ENCODE peak calls at places on chromosomes 5 and 9, in six cellular contexts. One of them, this sample, is unnamed.

GRCh38 chr5:32523625-32524024 is 61.7 kb upstream of the SUB1 start:
- DNase-seq in stomach: no peak
- DNase-seq in cardiac fibroblast: no peak
- DNase-seq in psoas muscle: no peak
- DNase-seq in tibial artery: no peak
- DNase-seq in sigmoid colon: no peak
- DNase-seq in this sample: no peak

GRCh38 chr5:115414406-115415142 is 118.1 kb upstream of the CCDC112 start:
- DNase-seq in stomach: no peak
- DNase-seq in cardiac fibroblast: peak; percentile 91
- DNase-seq in psoas muscle: peak; percentile 71
- DNase-seq in tibial artery: no peak
- DNase-seq in sigmoid colon: peak; percentile 78
- DNase-seq in this sample: peak; percentile 13

GRCh38 chr5:90881626-90882150 is 323.1 kb downstream of the ADGRV1 start:
- DNase-seq in stomach: no peak
- DNase-seq in cardiac fibroblast: no peak
- DNase-seq in psoas muscle: no peak
- DNase-seq in tibial artery: no peak
- DNase-seq in sigmoid colon: no peak
- DNase-seq in this sample: no peak

GRCh38 chr9:128902351-128903078 is 18.3 kb upstream of the PHYHD1 start:
- DNase-seq in stomach: peak; percentile 66
- DNase-seq in cardiac fibroblast: no peak
- DNase-seq in psoas muscle: no peak
- DNase-seq in tibial artery: peak; percentile 47
- DNase-seq in sigmoid colon: no peak
- DNase-seq in this sample: peak; percentile 90

GRCh38 chr5:97629281-97629680 is 446.2 kb upstream of the RIOK2 start:
- DNase-seq in stomach: no peak
- DNase-seq in cardiac fibroblast: peak; percentile 92
- DNase-seq in psoas muscle: peak; percentile 54
- DNase-seq in tibial artery: peak; percentile 55
- DNase-seq in sigmoid colon: no peak
- DNase-seq in this sample: no peak

GRCh38 chr5:134738963-134739661 is 764 bp downstream of the CAMLG start:
- DNase-seq in stomach: no peak
- DNase-seq in cardiac fibroblast: peak; percentile 52
- DNase-seq in psoas muscle: no peak
- DNase-seq in tibial artery: no peak
- DNase-seq in sigmoid colon: no peak
- DNase-seq in this sample: peak; percentile 60

GRCh38 chr9:69265891-69266290 is 59.1 kb upstream of the ENTREP1 start:
- DNase-seq in stomach: no peak
- DNase-seq in cardiac fibroblast: peak; percentile 55
- DNase-seq in psoas muscle: no peak
- DNase-seq in tibial artery: no peak
- DNase-seq in sigmoid colon: no peak
- DNase-seq in this sample: no peak

GRCh38 chr5:123673107-123673506 is 161.1 kb downstream of the CSNK1G3 start:
- DNase-seq in stomach: no peak
- DNase-seq in cardiac fibroblast: no peak
- DNase-seq in psoas muscle: no peak
- DNase-seq in tibial artery: no peak
- DNase-seq in sigmoid colon: no peak
- DNase-seq in this sample: peak; percentile 2

GRCh38 chr5:140148508-140148907 is 22.8 kb downstream of the IGIP start:
- DNase-seq in stomach: no peak
- DNase-seq in cardiac fibroblast: peak; percentile 12
- DNase-seq in psoas muscle: no peak
- DNase-seq in tibial artery: no peak
- DNase-seq in sigmoid colon: no peak
- DNase-seq in this sample: no peak

GRCh38 chr5:4987431-4987830 is 152.7 kb upstream of the ADAMTS16 start:
- DNase-seq in stomach: no peak
- DNase-seq in cardiac fibroblast: no peak
- DNase-seq in psoas muscle: no peak
- DNase-seq in tibial artery: no peak
- DNase-seq in sigmoid colon: no peak
- DNase-seq in this sample: no peak

GRCh38 chr9:120383999-120384924 is 195.7 kb downstream of the CDK5RAP2 start:
- DNase-seq in stomach: peak; percentile 88
- DNase-seq in cardiac fibroblast: peak; percentile 37
- DNase-seq in psoas muscle: peak; percentile 34
- DNase-seq in tibial artery: no peak
- DNase-seq in sigmoid colon: peak; percentile 52
- DNase-seq in this sample: no peak

GRCh38 chr5:178624626-178625546 is 2.0 kb downstream of the CLK4 start:
- DNase-seq in stomach: no peak
- DNase-seq in cardiac fibroblast: peak; percentile 46
- DNase-seq in psoas muscle: no peak
- DNase-seq in tibial artery: no peak
- DNase-seq in sigmoid colon: no peak
- DNase-seq in this sample: peak; percentile 7

GRCh38 chr5:127975961-127976360 is 107.6 kb upstream of the SLC12A2 start:
- DNase-seq in stomach: no peak
- DNase-seq in cardiac fibroblast: no peak
- DNase-seq in psoas muscle: no peak
- DNase-seq in tibial artery: no peak
- DNase-seq in sigmoid colon: no peak
- DNase-seq in this sample: no peak

GRCh38 chr5:132472431-132472830 is 18.1 kb downstream of the IRF1 start:
- DNase-seq in stomach: peak; percentile 10
- DNase-seq in cardiac fibroblast: no peak
- DNase-seq in psoas muscle: no peak
- DNase-seq in tibial artery: peak; percentile 6
- DNase-seq in sigmoid colon: peak; percentile 39
- DNase-seq in this sample: no peak

GRCh38 chr9:14661421-14662059 is 31.7 kb downstream of the ZDHHC21 start:
- DNase-seq in stomach: no peak
- DNase-seq in cardiac fibroblast: peak; percentile 63
- DNase-seq in psoas muscle: no peak
- DNase-seq in tibial artery: no peak
- DNase-seq in sigmoid colon: no peak
- DNase-seq in this sample: peak; percentile 18

GRCh38 chr5:115939059-115939458 is 23.2 kb upstream of the LVRN start:
- DNase-seq in stomach: no peak
- DNase-seq in cardiac fibroblast: no peak
- DNase-seq in psoas muscle: no peak
- DNase-seq in tibial artery: no peak
- DNase-seq in sigmoid colon: no peak
- DNase-seq in this sample: no peak

GRCh38 chr9:68462004-68462775 is 78.5 kb downstream of the TMEM252 start:
- DNase-seq in stomach: no peak
- DNase-seq in cardiac fibroblast: no peak
- DNase-seq in psoas muscle: no peak
- DNase-seq in tibial artery: no peak
- DNase-seq in sigmoid colon: no peak
- DNase-seq in this sample: no peak

GRCh38 chr9:129483467-129484324 is 137.2 kb downstream of the C9orf50 start:
- DNase-seq in stomach: peak; percentile 85
- DNase-seq in cardiac fibroblast: peak; percentile 97
- DNase-seq in psoas muscle: peak; percentile 89
- DNase-seq in tibial artery: peak; percentile 94
- DNase-seq in sigmoid colon: peak; percentile 98
- DNase-seq in this sample: no peak

GRCh38 chr9:34675048-34675714 is 12.7 kb upstream of the CCL27 start:
- DNase-seq in stomach: peak; percentile 64
- DNase-seq in cardiac fibroblast: peak; percentile 70
- DNase-seq in psoas muscle: peak; percentile 50
- DNase-seq in tibial artery: peak; percentile 54
- DNase-seq in sigmoid colon: no peak
- DNase-seq in this sample: peak; percentile 78

GRCh38 chr5:41834506-41834905 is 35.7 kb downstream of the OXCT1 start:
- DNase-seq in stomach: no peak
- DNase-seq in cardiac fibroblast: no peak
- DNase-seq in psoas muscle: no peak
- DNase-seq in tibial artery: no peak
- DNase-seq in sigmoid colon: no peak
- DNase-seq in this sample: no peak

GRCh38 chr5:151739395-151739794 is 19.0 kb downstream of the ATOX1 start:
- DNase-seq in stomach: no peak
- DNase-seq in cardiac fibroblast: no peak
- DNase-seq in psoas muscle: no peak
- DNase-seq in tibial artery: no peak
- DNase-seq in sigmoid colon: no peak
- DNase-seq in this sample: no peak

GRCh38 chr9:85332487-85332886 is 409.3 kb downstream of the AGTPBP1 start:
- DNase-seq in stomach: no peak
- DNase-seq in cardiac fibroblast: no peak
- DNase-seq in psoas muscle: no peak
- DNase-seq in tibial artery: no peak
- DNase-seq in sigmoid colon: no peak
- DNase-seq in this sample: peak; percentile 33

GRCh38 chr5:125550237-125550636 is 803.8 kb upstream of the ZNF608 start:
- DNase-seq in stomach: no peak
- DNase-seq in cardiac fibroblast: peak; percentile 79
- DNase-seq in psoas muscle: no peak
- DNase-seq in tibial artery: no peak
- DNase-seq in sigmoid colon: no peak
- DNase-seq in this sample: no peak

GRCh38 chr9:73782166-73782565 is 630.5 kb downstream of the ANXA1 start:
- DNase-seq in stomach: no peak
- DNase-seq in cardiac fibroblast: peak; percentile 16
- DNase-seq in psoas muscle: no peak
- DNase-seq in tibial artery: no peak
- DNase-seq in sigmoid colon: no peak
- DNase-seq in this sample: no peak

GRCh38 chr9:131095666-131096489 is 453 bp upstream of the AIF1L start:
- DNase-seq in stomach: peak; percentile 31
- DNase-seq in cardiac fibroblast: no peak
- DNase-seq in psoas muscle: no peak
- DNase-seq in tibial artery: no peak
- DNase-seq in sigmoid colon: no peak
- DNase-seq in this sample: no peak

GRCh38 chr9:75628952-75629351 is 261.5 kb upstream of the PCSK5 start:
- DNase-seq in stomach: no peak
- DNase-seq in cardiac fibroblast: no peak
- DNase-seq in psoas muscle: no peak
- DNase-seq in tibial artery: no peak
- DNase-seq in sigmoid colon: no peak
- DNase-seq in this sample: no peak

GRCh38 chr5:73363911-73364730 is 84.5 kb downstream of the FOXD1 start:
- DNase-seq in stomach: no peak
- DNase-seq in cardiac fibroblast: peak; percentile 86
- DNase-seq in psoas muscle: no peak
- DNase-seq in tibial artery: no peak
- DNase-seq in sigmoid colon: no peak
- DNase-seq in this sample: no peak

DNA sequence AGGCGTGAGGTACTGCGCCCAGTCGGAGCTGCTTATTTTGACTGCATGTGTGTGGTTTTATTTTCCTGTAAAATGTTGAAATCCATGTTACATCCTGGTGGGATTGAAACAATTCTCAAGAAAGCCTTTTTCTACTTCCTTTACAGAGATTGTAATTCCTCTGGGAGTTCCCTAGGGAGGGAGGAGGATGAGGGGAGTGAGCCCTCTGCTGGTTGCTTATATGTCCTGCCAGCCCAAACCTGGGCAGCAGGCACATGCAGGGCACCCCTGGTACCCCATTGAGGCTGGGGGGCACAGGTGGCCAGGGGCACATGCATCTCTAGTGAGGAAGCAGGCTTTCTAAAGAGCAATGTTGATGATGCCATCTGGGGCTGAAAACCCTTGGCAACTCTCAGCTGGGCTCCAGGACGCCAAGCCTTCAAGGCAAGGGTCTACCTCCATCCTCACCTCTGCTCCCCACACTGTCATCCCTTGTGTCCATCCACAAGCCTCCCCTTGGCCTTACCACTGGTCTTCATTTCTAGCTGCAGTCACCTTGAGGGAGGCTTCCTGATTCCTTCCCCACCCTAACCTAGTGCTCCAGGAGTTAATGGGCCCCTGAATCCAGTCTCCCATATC is 84.7 kb upstream of the TNFSF8 start:
- DNase-seq in stomach: peak; percentile 40
- DNase-seq in cardiac fibroblast: peak; percentile 71
- DNase-seq in psoas muscle: no peak
- DNase-seq in tibial artery: no peak
- DNase-seq in sigmoid colon: no peak
- DNase-seq in this sample: peak; percentile 27
- TF ChIP-seq CTCF in stomach: peak; percentile 25
- TF ChIP-seq CTCF in cardiac fibroblast: peak; percentile 73
- TF ChIP-seq CTCF in psoas muscle: peak; percentile 38
- TF ChIP-seq CTCF in tibial artery: peak; percentile 51
- TF ChIP-seq CTCF in sigmoid colon: peak; percentile 58
- TF ChIP-seq CTCF in this sample: peak; percentile 46

DNA sequence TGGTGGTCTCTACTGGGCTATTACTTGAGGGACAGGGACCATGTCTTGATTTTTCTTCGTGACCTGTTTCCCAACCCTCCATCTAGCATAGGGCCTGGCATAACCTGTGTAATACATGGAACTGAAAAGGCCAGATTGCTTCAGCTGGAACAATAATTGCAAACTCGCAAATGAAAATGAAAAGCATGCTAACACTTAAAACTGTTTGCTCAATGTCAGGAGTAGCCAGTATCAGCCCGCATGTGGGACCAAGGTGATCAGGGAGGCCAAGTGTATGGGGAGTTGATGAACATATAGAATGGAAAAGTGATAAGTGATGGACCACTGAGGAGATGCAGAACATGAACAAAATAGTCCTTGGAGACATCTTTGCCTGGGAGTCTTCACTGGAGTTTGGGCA is 25.2 kb downstream of the GLRX start:
- DNase-seq in stomach: no peak
- DNase-seq in cardiac fibroblast: no peak
- DNase-seq in psoas muscle: no peak
- DNase-seq in tibial artery: no peak
- DNase-seq in sigmoid colon: no peak
- DNase-seq in this sample: no peak
- H3K4me3 ChIP-seq in stomach: no peak overlapping the region
- H3K4me3 ChIP-seq in cardiac fibroblast: no peak overlapping the region
- H3K4me3 ChIP-seq in psoas muscle: no peak overlapping the region
- H3K4me3 ChIP-seq in tibial artery: no peak overlapping the region
- H3K4me3 ChIP-seq in sigmoid colon: no peak overlapping the region
- H3K4me3 ChIP-seq in this sample: no peak overlapping the region

GRCh38 chr5:45696206-45696836 is at the start of gene HCN1:
- DNase-seq in stomach: peak; percentile 60
- DNase-seq in cardiac fibroblast: peak; percentile 68
- DNase-seq in psoas muscle: peak; percentile 69
- DNase-seq in tibial artery: peak; percentile 42
- DNase-seq in sigmoid colon: peak; percentile 76
- DNase-seq in this sample: no peak
- TF ChIP-seq CTCF in stomach: peak; percentile 46
- TF ChIP-seq CTCF in cardiac fibroblast: peak; percentile 79
- TF ChIP-seq CTCF in psoas muscle: peak; percentile 74
- TF ChIP-seq CTCF in tibial artery: peak; percentile 56
- TF ChIP-seq CTCF in sigmoid colon: peak; percentile 57
- TF ChIP-seq CTCF in this sample: no peak

DNA sequence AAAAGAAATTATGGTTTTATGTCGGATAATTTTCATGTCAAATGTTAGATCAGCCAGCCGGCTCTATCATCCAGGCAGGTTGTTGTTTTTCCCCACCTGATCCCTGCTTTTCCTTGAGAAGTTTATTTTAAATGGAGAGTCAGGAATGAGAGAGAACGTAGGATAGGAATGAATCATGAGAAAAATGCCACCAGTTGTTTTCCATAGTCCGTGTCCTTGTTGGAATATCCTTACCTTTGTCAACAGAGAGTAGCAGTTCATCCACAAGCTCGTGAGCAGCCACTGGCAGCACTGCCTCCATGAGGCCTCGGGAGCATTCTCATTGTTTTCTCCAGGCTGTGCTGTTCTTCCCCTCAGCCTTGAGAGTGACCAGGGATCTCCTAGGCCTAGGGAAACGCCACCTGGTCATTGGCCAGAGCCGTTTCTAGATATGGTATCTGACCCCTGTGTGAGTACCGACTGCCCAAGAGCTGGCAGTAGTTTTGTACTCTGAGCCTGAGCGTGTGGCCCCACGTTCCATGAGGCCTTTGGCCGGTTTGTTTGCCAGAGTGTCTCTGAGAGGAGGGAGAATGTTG is 293.3 kb downstream of the FANCC start:
- DNase-seq in stomach: peak; percentile 73
- DNase-seq in cardiac fibroblast: peak; percentile 50
- DNase-seq in psoas muscle: peak; percentile 38
- DNase-seq in tibial artery: no peak
- DNase-seq in sigmoid colon: no peak
- DNase-seq in this sample: no peak
- H3K4me3 ChIP-seq in stomach: no peak overlapping the region
- H3K4me3 ChIP-seq in cardiac fibroblast: no peak overlapping the region
- H3K4me3 ChIP-seq in psoas muscle: peak overlapping the region; percentile 28
- H3K4me3 ChIP-seq in tibial artery: peak overlapping the region; percentile 13
- H3K4me3 ChIP-seq in sigmoid colon: peak overlapping the region; percentile 8
- H3K4me3 ChIP-seq in this sample: no peak overlapping the region